ENCODE peak calls at places on chromosomes 3 and 15, in five cellular contexts. One of them, this sample, is unnamed.

GRCh38 chr3:141262306-141262705 is 30.7 kb downstream of the PXYLP1 start:
- DNase-seq in HCT116: no peak
- DNase-seq in NCI-H226: no peak
- DNase-seq in effector CD4-positive, alpha-beta T cell: no peak
- DNase-seq in RWPE2: no peak
- DNase-seq in this sample: no peak

GRCh38 chr15:60137711-60138396 is 133.7 kb downstream of the FOXB1 start:
- DNase-seq in HCT116: no peak
- DNase-seq in effector CD4-positive, alpha-beta T cell: no peak
- DNase-seq in RWPE2: no peak
- DNase-seq in NCI-H226: peak; percentile 12
- DNase-seq in this sample: no peak

GRCh38 chr3:71299160-71299559 is 284.4 kb downstream of the FOXP1 start:
- DNase-seq in RWPE2: no peak
- DNase-seq in NCI-H226: no peak
- DNase-seq in effector CD4-positive, alpha-beta T cell: no peak
- DNase-seq in HCT116: no peak
- DNase-seq in this sample: no peak

GRCh38 chr15:31157644-31158069 is 56.1 kb upstream of the TRPM1 start:
- DNase-seq in HCT116: no peak
- DNase-seq in effector CD4-positive, alpha-beta T cell: no peak
- DNase-seq in RWPE2: no peak
- DNase-seq in NCI-H226: no peak
- DNase-seq in this sample: no peak

GRCh38 chr3:170437696-170438407 is 19.2 kb downstream of the CLDN11 start:
- DNase-seq in RWPE2: no peak
- DNase-seq in NCI-H226: no peak
- DNase-seq in HCT116: no peak
- DNase-seq in effector CD4-positive, alpha-beta T cell: no peak
- DNase-seq in this sample: no peak

GRCh38 chr3:134082582-134082981 is 52.9 kb upstream of the SLCO2A1 start:
- DNase-seq in HCT116: no peak
- DNase-seq in RWPE2: no peak
- DNase-seq in effector CD4-positive, alpha-beta T cell: no peak
- DNase-seq in NCI-H226: no peak
- DNase-seq in this sample: no peak

GRCh38 chr3:183261103-183261502 is 8.1 kb downstream of the B3GNT5 start:
- DNase-seq in RWPE2: no peak
- DNase-seq in effector CD4-positive, alpha-beta T cell: no peak
- DNase-seq in HCT116: no peak
- DNase-seq in NCI-H226: no peak
- DNase-seq in this sample: no peak

GRCh38 chr15:58053236-58054153 is 12.0 kb downstream of the ALDH1A2 start:
- DNase-seq in HCT116: no peak
- DNase-seq in effector CD4-positive, alpha-beta T cell: no peak
- DNase-seq in NCI-H226: no peak
- DNase-seq in RWPE2: no peak
- DNase-seq in this sample: no peak

GRCh38 chr15:48250640-48251076 is 44.6 kb downstream of the SLC12A1 start:
- DNase-seq in NCI-H226: peak; percentile 65
- DNase-seq in HCT116: peak; percentile 51
- DNase-seq in RWPE2: no peak
- DNase-seq in effector CD4-positive, alpha-beta T cell: no peak
- DNase-seq in this sample: no peak

GRCh38 chr3:46442591-46443530 is 21.8 kb downstream of the LTF start:
- DNase-seq in RWPE2: no peak
- DNase-seq in effector CD4-positive, alpha-beta T cell: peak; percentile 27
- DNase-seq in NCI-H226: no peak
- DNase-seq in HCT116: no peak
- DNase-seq in this sample: no peak

GRCh38 chr3:113148307-113148703 is 63.1 kb upstream of the BOC start:
- DNase-seq in HCT116: no peak
- DNase-seq in effector CD4-positive, alpha-beta T cell: no peak
- DNase-seq in NCI-H226: no peak
- DNase-seq in RWPE2: no peak
- DNase-seq in this sample: no peak

GRCh38 chr3:37858742-37859141 is 2.9 kb upstream of the CTDSPL start:
- DNase-seq in NCI-H226: no peak
- DNase-seq in HCT116: no peak
- DNase-seq in RWPE2: no peak
- DNase-seq in effector CD4-positive, alpha-beta T cell: no peak
- DNase-seq in this sample: no peak

GRCh38 chr3:158106773-158107461 is 697 bp upstream of the SHOX2 start:
- DNase-seq in effector CD4-positive, alpha-beta T cell: no peak
- DNase-seq in NCI-H226: peak; percentile 6
- DNase-seq in RWPE2: no peak
- DNase-seq in HCT116: no peak
- DNase-seq in this sample: no peak

GRCh38 chr15:48520376-48521155 is 124.9 kb downstream of the FBN1 start:
- DNase-seq in RWPE2: no peak
- DNase-seq in HCT116: peak; percentile 7
- DNase-seq in NCI-H226: no peak
- DNase-seq in effector CD4-positive, alpha-beta T cell: no peak
- DNase-seq in this sample: no peak

GRCh38 chr3:177279118-177279815 is 82.0 kb upstream of the TBL1XR1 start:
- DNase-seq in HCT116: no peak
- DNase-seq in NCI-H226: no peak
- DNase-seq in effector CD4-positive, alpha-beta T cell: no peak
- DNase-seq in RWPE2: no peak
- DNase-seq in this sample: no peak

GRCh38 chr3:29694783-29695182 is 413.9 kb downstream of the RBMS3 start:
- DNase-seq in HCT116: peak; percentile 42
- DNase-seq in effector CD4-positive, alpha-beta T cell: no peak
- DNase-seq in RWPE2: no peak
- DNase-seq in NCI-H226: peak; percentile 94
- DNase-seq in this sample: no peak

GRCh38 chr3:24929521-24929920 is 434.9 kb upstream of the THRB start:
- DNase-seq in NCI-H226: no peak
- DNase-seq in RWPE2: no peak
- DNase-seq in HCT116: no peak
- DNase-seq in effector CD4-positive, alpha-beta T cell: no peak
- DNase-seq in this sample: no peak

GRCh38 chr3:73772076-73772475 is 147.3 kb upstream of the PDZRN3 start:
- DNase-seq in effector CD4-positive, alpha-beta T cell: no peak
- DNase-seq in NCI-H226: no peak
- DNase-seq in HCT116: no peak
- DNase-seq in RWPE2: no peak
- DNase-seq in this sample: no peak

GRCh38 chr15:75061272-75061671 is 37.9 kb downstream of the PPCDC start:
- DNase-seq in HCT116: no peak
- DNase-seq in NCI-H226: no peak
- DNase-seq in RWPE2: no peak
- DNase-seq in effector CD4-positive, alpha-beta T cell: no peak
- DNase-seq in this sample: no peak

GRCh38 chr15:66760358-66760967 is 58.4 kb downstream of the SMAD6 start:
- DNase-seq in effector CD4-positive, alpha-beta T cell: no peak
- DNase-seq in HCT116: no peak
- DNase-seq in RWPE2: no peak
- DNase-seq in NCI-H226: no peak
- DNase-seq in this sample: no peak

This sample was measured in cardiac septum.